ENCODE peak calls at places on chromosomes 7 and 10, in four cellular contexts. E, L, M and T are unnamed samples.
A peak's percentile ranks its signal among the peaks of the same experiment; 100 is the strongest.

GRCh38 chr10:62961951-62962523 is 145.9 kb upstream of the EGR2 start:
- DNase-seq in L (no peak), E (peak; percentile 7), M (no peak), T (peak; percentile 24)

GRCh38 chr7:149716007-149716931 is 57.1 kb downstream of the ZNF467 start:
- DNase-seq in E (peak; percentile 20), L (peak; percentile 39), M (no peak), T (no peak)

GRCh38 chr7:114392686-114393085 is 21.9 kb upstream of the FOXP2 start:
- DNase-seq in E (no peak), L (peak; percentile 9), M (no peak), T (peak; percentile 31)

GRCh38 chr7:30171753-30172447 is 37.1 kb downstream of the MTURN start:
- DNase-seq in M (no peak), E (no peak), L (peak; percentile 38), T (peak; percentile 42)

GRCh38 chr10:97163141-97163540 is 22.6 kb downstream of the SLIT1 start:
- DNase-seq in E (no peak), M (no peak), L (no peak), T (no peak)

GRCh38 chr7:139702313-139702731 is 75.5 kb downstream of the HIPK2 start:
- DNase-seq in M (no peak), L (no peak), E (no peak), T (no peak)

GRCh38 chr10:11539191-11539868 is 72.1 kb downstream of the USP6NL start:
- DNase-seq in L (peak; percentile 30), E (no peak), M (no peak), T (peak; percentile 18)

GRCh38 chr7:158820656-158821055 is 8.7 kb downstream of the ESYT2 start:
- DNase-seq in M (no peak), E (no peak), L (no peak), T (no peak)